ENCODE peak calls at places on chromosomes 4 and X, in ten cellular contexts. One of them, this sample, is unnamed.

GRCh38 chr4:92215471-92215870 is 88.3 kb upstream of the GRID2 start:
- DNase-seq in iPS DF 19.7: no peak
- DNase-seq in trophoblast cell: no peak
- DNase-seq in natural killer cell treated with Interleukin-12 subunit alpha and Interleukin-12 subunit beta and Interleukin-15 and Interleukin-18, amount 100 ng/mL, for 72 hours: no peak
- DNase-seq in A549: no peak
- DNase-seq in iris pigment epithelial cell: no peak
- DNase-seq in keratinocyte: no peak
- DNase-seq in stimulated activated CD8-positive, alpha-beta memory T cell treated with anti-CD3 and anti-CD28 coated beads, Interleukin-4, amount 100 ng/mL, for 24 hours: no peak
- DNase-seq in activated CD8-positive, alpha-beta memory T cell treated with anti-CD3 and anti-CD28 coated beads for 24 hours: no peak
- DNase-seq in left kidney: no peak
- DNase-seq in this sample: no peak

GRCh38 chr4:179709961-179710624 is 2267.9 kb upstream of the AGA start:
- DNase-seq in iPS DF 19.7: peak; percentile 54
- DNase-seq in trophoblast cell: no peak
- DNase-seq in natural killer cell treated with Interleukin-12 subunit alpha and Interleukin-12 subunit beta and Interleukin-15 and Interleukin-18, amount 100 ng/mL, for 72 hours: no peak
- DNase-seq in A549: no peak
- DNase-seq in iris pigment epithelial cell: no peak
- DNase-seq in keratinocyte: no peak
- DNase-seq in stimulated activated CD8-positive, alpha-beta memory T cell treated with anti-CD3 and anti-CD28 coated beads, Interleukin-4, amount 100 ng/mL, for 24 hours: no peak
- DNase-seq in activated CD8-positive, alpha-beta memory T cell treated with anti-CD3 and anti-CD28 coated beads for 24 hours: no peak
- DNase-seq in left kidney: no peak
- DNase-seq in this sample: no peak

GRCh38 chr4:30720021-30720655 is at the start of gene PCDH7:
- DNase-seq in iPS DF 19.7: no peak
- DNase-seq in trophoblast cell: no peak
- DNase-seq in natural killer cell treated with Interleukin-12 subunit alpha and Interleukin-12 subunit beta and Interleukin-15 and Interleukin-18, amount 100 ng/mL, for 72 hours: no peak
- DNase-seq in A549: peak; percentile 21
- DNase-seq in iris pigment epithelial cell: peak; percentile 73
- DNase-seq in keratinocyte: no peak
- DNase-seq in stimulated activated CD8-positive, alpha-beta memory T cell treated with anti-CD3 and anti-CD28 coated beads, Interleukin-4, amount 100 ng/mL, for 24 hours: no peak
- DNase-seq in activated CD8-positive, alpha-beta memory T cell treated with anti-CD3 and anti-CD28 coated beads for 24 hours: no peak
- DNase-seq in left kidney: peak; percentile 84
- DNase-seq in this sample: no peak

GRCh38 chr4:7984286-7984925 is 44.7 kb upstream of the AFAP1 start:
- DNase-seq in iPS DF 19.7: no peak
- DNase-seq in trophoblast cell: no peak
- DNase-seq in natural killer cell treated with Interleukin-12 subunit alpha and Interleukin-12 subunit beta and Interleukin-15 and Interleukin-18, amount 100 ng/mL, for 72 hours: no peak
- DNase-seq in A549: no peak
- DNase-seq in iris pigment epithelial cell: no peak
- DNase-seq in keratinocyte: no peak
- DNase-seq in stimulated activated CD8-positive, alpha-beta memory T cell treated with anti-CD3 and anti-CD28 coated beads, Interleukin-4, amount 100 ng/mL, for 24 hours: no peak
- DNase-seq in activated CD8-positive, alpha-beta memory T cell treated with anti-CD3 and anti-CD28 coated beads for 24 hours: no peak
- DNase-seq in left kidney: peak; percentile 76
- DNase-seq in this sample: no peak

GRCh38 chr4:6892909-6893202 is 16.8 kb upstream of the TBC1D14 start:
- DNase-seq in iPS DF 19.7: no peak
- DNase-seq in trophoblast cell: no peak
- DNase-seq in natural killer cell treated with Interleukin-12 subunit alpha and Interleukin-12 subunit beta and Interleukin-15 and Interleukin-18, amount 100 ng/mL, for 72 hours: no peak
- DNase-seq in A549: no peak
- DNase-seq in iris pigment epithelial cell: no peak
- DNase-seq in keratinocyte: no peak
- DNase-seq in stimulated activated CD8-positive, alpha-beta memory T cell treated with anti-CD3 and anti-CD28 coated beads, Interleukin-4, amount 100 ng/mL, for 24 hours: no peak
- DNase-seq in activated CD8-positive, alpha-beta memory T cell treated with anti-CD3 and anti-CD28 coated beads for 24 hours: no peak
- DNase-seq in left kidney: no peak
- DNase-seq in this sample: no peak

GRCh38 chrX:22234380-22234779 is 38.3 kb upstream of the CBLL2 start:
- DNase-seq in iPS DF 19.7: no peak
- DNase-seq in trophoblast cell: no peak
- DNase-seq in natural killer cell treated with Interleukin-12 subunit alpha and Interleukin-12 subunit beta and Interleukin-15 and Interleukin-18, amount 100 ng/mL, for 72 hours: no peak
- DNase-seq in A549: no peak
- DNase-seq in iris pigment epithelial cell: no peak
- DNase-seq in keratinocyte: no peak
- DNase-seq in stimulated activated CD8-positive, alpha-beta memory T cell treated with anti-CD3 and anti-CD28 coated beads, Interleukin-4, amount 100 ng/mL, for 24 hours: no peak
- DNase-seq in activated CD8-positive, alpha-beta memory T cell treated with anti-CD3 and anti-CD28 coated beads for 24 hours: no peak
- DNase-seq in left kidney: peak; percentile 7
- DNase-seq in this sample: no peak

GRCh38 chr4:30619679-30620078 is 100.5 kb upstream of the PCDH7 start:
- DNase-seq in iPS DF 19.7: no peak
- DNase-seq in trophoblast cell: no peak
- DNase-seq in natural killer cell treated with Interleukin-12 subunit alpha and Interleukin-12 subunit beta and Interleukin-15 and Interleukin-18, amount 100 ng/mL, for 72 hours: no peak
- DNase-seq in A549: no peak
- DNase-seq in iris pigment epithelial cell: no peak
- DNase-seq in keratinocyte: no peak
- DNase-seq in stimulated activated CD8-positive, alpha-beta memory T cell treated with anti-CD3 and anti-CD28 coated beads, Interleukin-4, amount 100 ng/mL, for 24 hours: no peak
- DNase-seq in activated CD8-positive, alpha-beta memory T cell treated with anti-CD3 and anti-CD28 coated beads for 24 hours: no peak
- DNase-seq in left kidney: no peak
- DNase-seq in this sample: no peak

GRCh38 chr4:81198609-81199008 is 16.4 kb downstream of the PRKG2 start:
- DNase-seq in iPS DF 19.7: no peak
- DNase-seq in trophoblast cell: no peak
- DNase-seq in natural killer cell treated with Interleukin-12 subunit alpha and Interleukin-12 subunit beta and Interleukin-15 and Interleukin-18, amount 100 ng/mL, for 72 hours: no peak
- DNase-seq in A549: no peak
- DNase-seq in iris pigment epithelial cell: no peak
- DNase-seq in keratinocyte: no peak
- DNase-seq in stimulated activated CD8-positive, alpha-beta memory T cell treated with anti-CD3 and anti-CD28 coated beads, Interleukin-4, amount 100 ng/mL, for 24 hours: no peak
- DNase-seq in activated CD8-positive, alpha-beta memory T cell treated with anti-CD3 and anti-CD28 coated beads for 24 hours: no peak
- DNase-seq in left kidney: no peak
- DNase-seq in this sample: no peak

GRCh38 chrX:153397256-153397960 is 3.7 kb downstream of the PNMA6E start:
- DNase-seq in iPS DF 19.7: no peak
- DNase-seq in trophoblast cell: no peak
- DNase-seq in natural killer cell treated with Interleukin-12 subunit alpha and Interleukin-12 subunit beta and Interleukin-15 and Interleukin-18, amount 100 ng/mL, for 72 hours: no peak
- DNase-seq in A549: no peak
- DNase-seq in iris pigment epithelial cell: no peak
- DNase-seq in keratinocyte: no peak
- DNase-seq in stimulated activated CD8-positive, alpha-beta memory T cell treated with anti-CD3 and anti-CD28 coated beads, Interleukin-4, amount 100 ng/mL, for 24 hours: no peak
- DNase-seq in activated CD8-positive, alpha-beta memory T cell treated with anti-CD3 and anti-CD28 coated beads for 24 hours: no peak
- DNase-seq in left kidney: no peak
- DNase-seq in this sample: no peak

GRCh38 chrX:78979789-78980464 is 34.7 kb downstream of the P2RY10 start:
- DNase-seq in iPS DF 19.7: no peak
- DNase-seq in trophoblast cell: no peak
- DNase-seq in natural killer cell treated with Interleukin-12 subunit alpha and Interleukin-12 subunit beta and Interleukin-15 and Interleukin-18, amount 100 ng/mL, for 72 hours: no peak
- DNase-seq in A549: no peak
- DNase-seq in iris pigment epithelial cell: no peak
- DNase-seq in keratinocyte: no peak
- DNase-seq in stimulated activated CD8-positive, alpha-beta memory T cell treated with anti-CD3 and anti-CD28 coated beads, Interleukin-4, amount 100 ng/mL, for 24 hours: no peak
- DNase-seq in activated CD8-positive, alpha-beta memory T cell treated with anti-CD3 and anti-CD28 coated beads for 24 hours: no peak
- DNase-seq in left kidney: no peak
- DNase-seq in this sample: no peak

GRCh38 chrX:38175140-38175539 is 45.5 kb downstream of the SRPX start:
- DNase-seq in iPS DF 19.7: peak; percentile 20
- DNase-seq in trophoblast cell: peak; percentile 16
- DNase-seq in natural killer cell treated with Interleukin-12 subunit alpha and Interleukin-12 subunit beta and Interleukin-15 and Interleukin-18, amount 100 ng/mL, for 72 hours: no peak
- DNase-seq in A549: peak; percentile 64
- DNase-seq in iris pigment epithelial cell: peak; percentile 31
- DNase-seq in keratinocyte: peak; percentile 1
- DNase-seq in stimulated activated CD8-positive, alpha-beta memory T cell treated with anti-CD3 and anti-CD28 coated beads, Interleukin-4, amount 100 ng/mL, for 24 hours: no peak
- DNase-seq in activated CD8-positive, alpha-beta memory T cell treated with anti-CD3 and anti-CD28 coated beads for 24 hours: no peak
- DNase-seq in left kidney: peak; percentile 76
- DNase-seq in this sample: peak; percentile 31

GRCh38 chrX:45781901-45782553 is 581.4 kb upstream of the DIPK2B start:
- DNase-seq in iPS DF 19.7: no peak
- DNase-seq in trophoblast cell: no peak
- DNase-seq in natural killer cell treated with Interleukin-12 subunit alpha and Interleukin-12 subunit beta and Interleukin-15 and Interleukin-18, amount 100 ng/mL, for 72 hours: no peak
- DNase-seq in A549: peak; percentile 71
- DNase-seq in iris pigment epithelial cell: peak; percentile 85
- DNase-seq in keratinocyte: no peak
- DNase-seq in stimulated activated CD8-positive, alpha-beta memory T cell treated with anti-CD3 and anti-CD28 coated beads, Interleukin-4, amount 100 ng/mL, for 24 hours: no peak
- DNase-seq in activated CD8-positive, alpha-beta memory T cell treated with anti-CD3 and anti-CD28 coated beads for 24 hours: no peak
- DNase-seq in left kidney: peak; percentile 64
- DNase-seq in this sample: no peak

GRCh38 chr4:95421869-95422268 is 126.9 kb downstream of the UNC5C start:
- DNase-seq in iPS DF 19.7: no peak
- DNase-seq in trophoblast cell: no peak
- DNase-seq in natural killer cell treated with Interleukin-12 subunit alpha and Interleukin-12 subunit beta and Interleukin-15 and Interleukin-18, amount 100 ng/mL, for 72 hours: no peak
- DNase-seq in A549: no peak
- DNase-seq in iris pigment epithelial cell: no peak
- DNase-seq in keratinocyte: no peak
- DNase-seq in stimulated activated CD8-positive, alpha-beta memory T cell treated with anti-CD3 and anti-CD28 coated beads, Interleukin-4, amount 100 ng/mL, for 24 hours: no peak
- DNase-seq in activated CD8-positive, alpha-beta memory T cell treated with anti-CD3 and anti-CD28 coated beads for 24 hours: no peak
- DNase-seq in left kidney: no peak
- DNase-seq in this sample: no peak

GRCh38 chr4:145293658-145294057 is 113.3 kb upstream of the OTUD4 start:
- DNase-seq in iPS DF 19.7: no peak
- DNase-seq in trophoblast cell: no peak
- DNase-seq in natural killer cell treated with Interleukin-12 subunit alpha and Interleukin-12 subunit beta and Interleukin-15 and Interleukin-18, amount 100 ng/mL, for 72 hours: no peak
- DNase-seq in A549: no peak
- DNase-seq in iris pigment epithelial cell: peak; percentile 11
- DNase-seq in keratinocyte: no peak
- DNase-seq in stimulated activated CD8-positive, alpha-beta memory T cell treated with anti-CD3 and anti-CD28 coated beads, Interleukin-4, amount 100 ng/mL, for 24 hours: no peak
- DNase-seq in activated CD8-positive, alpha-beta memory T cell treated with anti-CD3 and anti-CD28 coated beads for 24 hours: no peak
- DNase-seq in left kidney: no peak
- DNase-seq in this sample: no peak

GRCh38 chr4:7987148-7987989 is 47.7 kb upstream of the AFAP1 start:
- DNase-seq in iPS DF 19.7: no peak
- DNase-seq in trophoblast cell: peak; percentile 68
- DNase-seq in natural killer cell treated with Interleukin-12 subunit alpha and Interleukin-12 subunit beta and Interleukin-15 and Interleukin-18, amount 100 ng/mL, for 72 hours: peak; percentile 74
- DNase-seq in A549: peak; percentile 75
- DNase-seq in iris pigment epithelial cell: peak; percentile 66
- DNase-seq in keratinocyte: no peak
- DNase-seq in stimulated activated CD8-positive, alpha-beta memory T cell treated with anti-CD3 and anti-CD28 coated beads, Interleukin-4, amount 100 ng/mL, for 24 hours: peak; percentile 64
- DNase-seq in activated CD8-positive, alpha-beta memory T cell treated with anti-CD3 and anti-CD28 coated beads for 24 hours: peak; percentile 89
- DNase-seq in left kidney: peak; percentile 88
- DNase-seq in this sample: peak; percentile 84

GRCh38 chr4:36006226-36006625 is 238.1 kb downstream of the ARAP2 start:
- DNase-seq in iPS DF 19.7: no peak
- DNase-seq in trophoblast cell: no peak
- DNase-seq in natural killer cell treated with Interleukin-12 subunit alpha and Interleukin-12 subunit beta and Interleukin-15 and Interleukin-18, amount 100 ng/mL, for 72 hours: no peak
- DNase-seq in A549: peak; percentile 0
- DNase-seq in iris pigment epithelial cell: peak; percentile 39
- DNase-seq in keratinocyte: peak; percentile 33
- DNase-seq in stimulated activated CD8-positive, alpha-beta memory T cell treated with anti-CD3 and anti-CD28 coated beads, Interleukin-4, amount 100 ng/mL, for 24 hours: no peak
- DNase-seq in activated CD8-positive, alpha-beta memory T cell treated with anti-CD3 and anti-CD28 coated beads for 24 hours: no peak
- DNase-seq in left kidney: no peak
- DNase-seq in this sample: no peak

GRCh38 chr4:108700358-108700757 is 50.0 kb downstream of the OSTC start:
- DNase-seq in iPS DF 19.7: no peak
- DNase-seq in trophoblast cell: no peak
- DNase-seq in natural killer cell treated with Interleukin-12 subunit alpha and Interleukin-12 subunit beta and Interleukin-15 and Interleukin-18, amount 100 ng/mL, for 72 hours: no peak
- DNase-seq in A549: no peak
- DNase-seq in iris pigment epithelial cell: peak; percentile 45
- DNase-seq in keratinocyte: no peak
- DNase-seq in stimulated activated CD8-positive, alpha-beta memory T cell treated with anti-CD3 and anti-CD28 coated beads, Interleukin-4, amount 100 ng/mL, for 24 hours: no peak
- DNase-seq in activated CD8-positive, alpha-beta memory T cell treated with anti-CD3 and anti-CD28 coated beads for 24 hours: no peak
- DNase-seq in left kidney: no peak
- DNase-seq in this sample: no peak

GRCh38 chr4:107896158-107896645 is 35.1 kb upstream of the CYP2U1 start:
- DNase-seq in iPS DF 19.7: no peak
- DNase-seq in trophoblast cell: peak; percentile 73
- DNase-seq in natural killer cell treated with Interleukin-12 subunit alpha and Interleukin-12 subunit beta and Interleukin-15 and Interleukin-18, amount 100 ng/mL, for 72 hours: no peak
- DNase-seq in A549: peak; percentile 82
- DNase-seq in iris pigment epithelial cell: peak; percentile 98
- DNase-seq in keratinocyte: peak; percentile 90
- DNase-seq in stimulated activated CD8-positive, alpha-beta memory T cell treated with anti-CD3 and anti-CD28 coated beads, Interleukin-4, amount 100 ng/mL, for 24 hours: no peak
- DNase-seq in activated CD8-positive, alpha-beta memory T cell treated with anti-CD3 and anti-CD28 coated beads for 24 hours: no peak
- DNase-seq in left kidney: peak; percentile 39
- DNase-seq in this sample: peak; percentile 20

GRCh38 chr4:139508581-139509237 is 47.3 kb downstream of the SETD7 start:
- DNase-seq in iPS DF 19.7: no peak
- DNase-seq in trophoblast cell: no peak
- DNase-seq in natural killer cell treated with Interleukin-12 subunit alpha and Interleukin-12 subunit beta and Interleukin-15 and Interleukin-18, amount 100 ng/mL, for 72 hours: no peak
- DNase-seq in A549: no peak
- DNase-seq in iris pigment epithelial cell: no peak
- DNase-seq in keratinocyte: no peak
- DNase-seq in stimulated activated CD8-positive, alpha-beta memory T cell treated with anti-CD3 and anti-CD28 coated beads, Interleukin-4, amount 100 ng/mL, for 24 hours: no peak
- DNase-seq in activated CD8-positive, alpha-beta memory T cell treated with anti-CD3 and anti-CD28 coated beads for 24 hours: no peak
- DNase-seq in left kidney: no peak
- DNase-seq in this sample: no peak

GRCh38 chrX:53728506-53728905 is 42.0 kb upstream of the HUWE1 start:
- DNase-seq in iPS DF 19.7: no peak
- DNase-seq in trophoblast cell: no peak
- DNase-seq in natural killer cell treated with Interleukin-12 subunit alpha and Interleukin-12 subunit beta and Interleukin-15 and Interleukin-18, amount 100 ng/mL, for 72 hours: no peak
- DNase-seq in A549: no peak
- DNase-seq in iris pigment epithelial cell: no peak
- DNase-seq in keratinocyte: no peak
- DNase-seq in stimulated activated CD8-positive, alpha-beta memory T cell treated with anti-CD3 and anti-CD28 coated beads, Interleukin-4, amount 100 ng/mL, for 24 hours: no peak
- DNase-seq in activated CD8-positive, alpha-beta memory T cell treated with anti-CD3 and anti-CD28 coated beads for 24 hours: no peak
- DNase-seq in left kidney: no peak
- DNase-seq in this sample: no peak

GRCh38 chrX:154444001-154444754 is at the start of gene FAM50A:
- DNase-seq in iPS DF 19.7: no peak
- DNase-seq in trophoblast cell: peak; percentile 69
- DNase-seq in natural killer cell treated with Interleukin-12 subunit alpha and Interleukin-12 subunit beta and Interleukin-15 and Interleukin-18, amount 100 ng/mL, for 72 hours: peak; percentile 84
- DNase-seq in A549: peak; percentile 54
- DNase-seq in iris pigment epithelial cell: peak; percentile 51
- DNase-seq in keratinocyte: no peak
- DNase-seq in stimulated activated CD8-positive, alpha-beta memory T cell treated with anti-CD3 and anti-CD28 coated beads, Interleukin-4, amount 100 ng/mL, for 24 hours: peak; percentile 64
- DNase-seq in activated CD8-positive, alpha-beta memory T cell treated with anti-CD3 and anti-CD28 coated beads for 24 hours: peak; percentile 87
- DNase-seq in left kidney: peak; percentile 85
- DNase-seq in this sample: peak; percentile 77

GRCh38 chr4:25795566-25796454 is 67.0 kb downstream of the SEL1L3 start:
- DNase-seq in iPS DF 19.7: no peak
- DNase-seq in trophoblast cell: peak; percentile 43
- DNase-seq in natural killer cell treated with Interleukin-12 subunit alpha and Interleukin-12 subunit beta and Interleukin-15 and Interleukin-18, amount 100 ng/mL, for 72 hours: no peak
- DNase-seq in A549: no peak
- DNase-seq in iris pigment epithelial cell: peak; percentile 84
- DNase-seq in keratinocyte: no peak
- DNase-seq in stimulated activated CD8-positive, alpha-beta memory T cell treated with anti-CD3 and anti-CD28 coated beads, Interleukin-4, amount 100 ng/mL, for 24 hours: no peak
- DNase-seq in activated CD8-positive, alpha-beta memory T cell treated with anti-CD3 and anti-CD28 coated beads for 24 hours: no peak
- DNase-seq in left kidney: peak; percentile 62
- DNase-seq in this sample: no peak

GRCh38 chr4:108398326-108398725 is 222.1 kb upstream of the RPL34 start:
- DNase-seq in iPS DF 19.7: no peak
- DNase-seq in trophoblast cell: peak; percentile 13
- DNase-seq in natural killer cell treated with Interleukin-12 subunit alpha and Interleukin-12 subunit beta and Interleukin-15 and Interleukin-18, amount 100 ng/mL, for 72 hours: no peak
- DNase-seq in A549: no peak
- DNase-seq in iris pigment epithelial cell: peak; percentile 64
- DNase-seq in keratinocyte: no peak
- DNase-seq in stimulated activated CD8-positive, alpha-beta memory T cell treated with anti-CD3 and anti-CD28 coated beads, Interleukin-4, amount 100 ng/mL, for 24 hours: no peak
- DNase-seq in activated CD8-positive, alpha-beta memory T cell treated with anti-CD3 and anti-CD28 coated beads for 24 hours: no peak
- DNase-seq in left kidney: peak; percentile 75
- DNase-seq in this sample: no peak

GRCh38 chrX:12758291-12758690 is 32.9 kb upstream of the PRPS2 start:
- DNase-seq in iPS DF 19.7: no peak
- DNase-seq in trophoblast cell: no peak
- DNase-seq in natural killer cell treated with Interleukin-12 subunit alpha and Interleukin-12 subunit beta and Interleukin-15 and Interleukin-18, amount 100 ng/mL, for 72 hours: no peak
- DNase-seq in A549: no peak
- DNase-seq in iris pigment epithelial cell: no peak
- DNase-seq in keratinocyte: no peak
- DNase-seq in stimulated activated CD8-positive, alpha-beta memory T cell treated with anti-CD3 and anti-CD28 coated beads, Interleukin-4, amount 100 ng/mL, for 24 hours: no peak
- DNase-seq in activated CD8-positive, alpha-beta memory T cell treated with anti-CD3 and anti-CD28 coated beads for 24 hours: no peak
- DNase-seq in left kidney: no peak
- DNase-seq in this sample: no peak

GRCh38 chr4:156390599-156391296 is 437.1 kb upstream of the CTSO start:
- DNase-seq in iPS DF 19.7: no peak
- DNase-seq in trophoblast cell: no peak
- DNase-seq in natural killer cell treated with Interleukin-12 subunit alpha and Interleukin-12 subunit beta and Interleukin-15 and Interleukin-18, amount 100 ng/mL, for 72 hours: no peak
- DNase-seq in A549: no peak
- DNase-seq in iris pigment epithelial cell: peak; percentile 53
- DNase-seq in keratinocyte: no peak
- DNase-seq in stimulated activated CD8-positive, alpha-beta memory T cell treated with anti-CD3 and anti-CD28 coated beads, Interleukin-4, amount 100 ng/mL, for 24 hours: no peak
- DNase-seq in activated CD8-positive, alpha-beta memory T cell treated with anti-CD3 and anti-CD28 coated beads for 24 hours: no peak
- DNase-seq in left kidney: no peak
- DNase-seq in this sample: no peak

GRCh38 chr4:168421671-168422070 is 58.6 kb downstream of the DDX60L start:
- DNase-seq in iPS DF 19.7: no peak
- DNase-seq in trophoblast cell: peak; percentile 14
- DNase-seq in natural killer cell treated with Interleukin-12 subunit alpha and Interleukin-12 subunit beta and Interleukin-15 and Interleukin-18, amount 100 ng/mL, for 72 hours: no peak
- DNase-seq in A549: peak; percentile 33
- DNase-seq in iris pigment epithelial cell: peak; percentile 71
- DNase-seq in keratinocyte: peak; percentile 45
- DNase-seq in stimulated activated CD8-positive, alpha-beta memory T cell treated with anti-CD3 and anti-CD28 coated beads, Interleukin-4, amount 100 ng/mL, for 24 hours: no peak
- DNase-seq in activated CD8-positive, alpha-beta memory T cell treated with anti-CD3 and anti-CD28 coated beads for 24 hours: no peak
- DNase-seq in left kidney: no peak
- DNase-seq in this sample: no peak

This sample was measured in body of pancreas.